ENCODE peak calls at places on chromosomes 7 and 10, in seven cellular contexts. One of them, this sample, is unnamed.

GRCh38 chr10:101287922-101288638 is 58.8 kb upstream of the LBX1 start:
- DNase-seq in astrocyte: no peak
- DNase-seq in neural progenitor cell: peak; percentile 80
- DNase-seq in spleen: no peak
- DNase-seq in heart right ventricle: no peak
- DNase-seq in vagina: no peak
- DNase-seq in OCI-LY7: peak; percentile 11
- DNase-seq in this sample: peak; percentile 39

GRCh38 chr7:28957064-28957821 is 887 bp downstream of the TRIL start:
- DNase-seq in astrocyte: no peak
- DNase-seq in vagina: no peak
- DNase-seq in neural progenitor cell: peak; percentile 69
- DNase-seq in heart right ventricle: peak; percentile 47
- DNase-seq in spleen: peak; percentile 79
- DNase-seq in OCI-LY7: no peak
- DNase-seq in this sample: peak; percentile 50

GRCh38 chr10:95352684-95353083 is 61.9 kb upstream of the PDLIM1 start:
- DNase-seq in heart right ventricle: no peak
- DNase-seq in neural progenitor cell: no peak
- DNase-seq in vagina: no peak
- DNase-seq in OCI-LY7: no peak
- DNase-seq in spleen: no peak
- DNase-seq in astrocyte: no peak
- DNase-seq in this sample: no peak

GRCh38 chr10:13340068-13340467 is 8.0 kb downstream of the SEPHS1 start:
- DNase-seq in OCI-LY7: no peak
- DNase-seq in spleen: no peak
- DNase-seq in neural progenitor cell: no peak
- DNase-seq in vagina: no peak
- DNase-seq in astrocyte: no peak
- DNase-seq in heart right ventricle: no peak
- DNase-seq in this sample: no peak

GRCh38 chr10:130432850-130433249 is 296.7 kb downstream of the GLRX3 start:
- DNase-seq in OCI-LY7: no peak
- DNase-seq in heart right ventricle: no peak
- DNase-seq in neural progenitor cell: no peak
- DNase-seq in spleen: no peak
- DNase-seq in astrocyte: no peak
- DNase-seq in vagina: peak; percentile 62
- DNase-seq in this sample: no peak

GRCh38 chr10:6514844-6515780 is 65.0 kb downstream of the PRKCQ start:
- DNase-seq in neural progenitor cell: no peak
- DNase-seq in OCI-LY7: no peak
- DNase-seq in spleen: no peak
- DNase-seq in heart right ventricle: no peak
- DNase-seq in vagina: no peak
- DNase-seq in astrocyte: no peak
- DNase-seq in this sample: no peak

GRCh38 chr7:105691029-105691691 is 109.9 kb upstream of the EFCAB10 start:
- DNase-seq in vagina: no peak
- DNase-seq in astrocyte: no peak
- DNase-seq in OCI-LY7: no peak
- DNase-seq in neural progenitor cell: no peak
- DNase-seq in spleen: no peak
- DNase-seq in heart right ventricle: no peak
- DNase-seq in this sample: peak; percentile 42

GRCh38 chr7:21572914-21573313 is 30.1 kb downstream of the DNAH11 start:
- DNase-seq in spleen: no peak
- DNase-seq in neural progenitor cell: no peak
- DNase-seq in astrocyte: no peak
- DNase-seq in vagina: no peak
- DNase-seq in heart right ventricle: no peak
- DNase-seq in OCI-LY7: no peak
- DNase-seq in this sample: no peak

GRCh38 chr10:110634527-110635209 is 9.5 kb upstream of the RBM20 start:
- DNase-seq in OCI-LY7: no peak
- DNase-seq in vagina: no peak
- DNase-seq in astrocyte: no peak
- DNase-seq in spleen: no peak
- DNase-seq in neural progenitor cell: no peak
- DNase-seq in heart right ventricle: peak; percentile 75
- DNase-seq in this sample: no peak

GRCh38 chr7:1144269-1144771 is 15.7 kb downstream of the ZFAND2A start:
- DNase-seq in heart right ventricle: peak; percentile 44
- DNase-seq in OCI-LY7: peak; percentile 53
- DNase-seq in neural progenitor cell: peak; percentile 46
- DNase-seq in spleen: peak; percentile 71
- DNase-seq in astrocyte: no peak
- DNase-seq in vagina: no peak
- DNase-seq in this sample: no peak

GRCh38 chr10:81831060-81831459 is 43.9 kb upstream of the NRG3 start:
- DNase-seq in astrocyte: no peak
- DNase-seq in vagina: no peak
- DNase-seq in heart right ventricle: no peak
- DNase-seq in neural progenitor cell: no peak
- DNase-seq in spleen: no peak
- DNase-seq in OCI-LY7: no peak
- DNase-seq in this sample: no peak

GRCh38 chr10:20396168-20396567 is 500.9 kb downstream of the NEBL start:
- DNase-seq in OCI-LY7: no peak
- DNase-seq in spleen: no peak
- DNase-seq in neural progenitor cell: no peak
- DNase-seq in astrocyte: no peak
- DNase-seq in vagina: no peak
- DNase-seq in heart right ventricle: no peak
- DNase-seq in this sample: no peak

GRCh38 chr10:19488592-19489280 is 327.5 kb upstream of the PLXDC2 start:
- DNase-seq in OCI-LY7: no peak
- DNase-seq in neural progenitor cell: peak; percentile 72
- DNase-seq in spleen: peak; percentile 71
- DNase-seq in heart right ventricle: peak; percentile 36
- DNase-seq in astrocyte: no peak
- DNase-seq in vagina: no peak
- DNase-seq in this sample: peak; percentile 65

GRCh38 chr10:15740261-15740660 is 20.5 kb upstream of the ITGA8 start:
- DNase-seq in vagina: no peak
- DNase-seq in astrocyte: no peak
- DNase-seq in spleen: no peak
- DNase-seq in neural progenitor cell: no peak
- DNase-seq in heart right ventricle: no peak
- DNase-seq in OCI-LY7: no peak
- DNase-seq in this sample: no peak

GRCh38 chr7:32062150-32062549 is 8.1 kb downstream of the PDE1C start:
- DNase-seq in spleen: no peak
- DNase-seq in astrocyte: no peak
- DNase-seq in neural progenitor cell: peak; percentile 68
- DNase-seq in heart right ventricle: peak; percentile 51
- DNase-seq in OCI-LY7: peak; percentile 10
- DNase-seq in vagina: peak; percentile 54
- DNase-seq in this sample: peak; percentile 51

GRCh38 chr10:100986623-100986951 is 710 bp downstream of the MRPL43 start:
- DNase-seq in astrocyte: no peak
- DNase-seq in heart right ventricle: no peak
- DNase-seq in neural progenitor cell: no peak
- DNase-seq in vagina: no peak
- DNase-seq in spleen: no peak
- DNase-seq in OCI-LY7: no peak
- DNase-seq in this sample: no peak

GRCh38 chr10:130550952-130551674 is 414.9 kb downstream of the GLRX3 start:
- DNase-seq in OCI-LY7: no peak
- DNase-seq in astrocyte: no peak
- DNase-seq in spleen: no peak
- DNase-seq in heart right ventricle: no peak
- DNase-seq in vagina: peak; percentile 84
- DNase-seq in neural progenitor cell: no peak
- DNase-seq in this sample: no peak

GRCh38 chr7:50418526-50418925 is 31.6 kb downstream of the FIGNL1 start:
- DNase-seq in astrocyte: no peak
- DNase-seq in neural progenitor cell: no peak
- DNase-seq in vagina: no peak
- DNase-seq in heart right ventricle: no peak
- DNase-seq in spleen: no peak
- DNase-seq in OCI-LY7: no peak
- DNase-seq in this sample: peak; percentile 20
- TF ChIP-seq CTCF in astrocyte: no peak
- TF ChIP-seq CTCF in neural progenitor cell: no peak
- TF ChIP-seq CTCF in vagina: no peak
- TF ChIP-seq CTCF in heart right ventricle: no peak
- TF ChIP-seq CTCF in spleen: no peak
- TF ChIP-seq CTCF in OCI-LY7: no peak
- TF ChIP-seq CTCF in this sample: no peak

GRCh38 chr7:35729061-35729783 is 34.3 kb upstream of the HERPUD2 start:
- DNase-seq in neural progenitor cell: no peak
- DNase-seq in OCI-LY7: peak; percentile 94
- DNase-seq in astrocyte: no peak
- DNase-seq in spleen: peak; percentile 82
- DNase-seq in vagina: no peak
- DNase-seq in heart right ventricle: no peak
- DNase-seq in this sample: no peak

GRCh38 chr7:35726654-35727053 is 31.7 kb upstream of the HERPUD2 start:
- DNase-seq in spleen: no peak
- DNase-seq in OCI-LY7: peak; percentile 52
- DNase-seq in heart right ventricle: no peak
- DNase-seq in vagina: no peak
- DNase-seq in neural progenitor cell: no peak
- DNase-seq in astrocyte: no peak
- DNase-seq in this sample: no peak

GRCh38 chr7:35729966-35730345 is 35.0 kb upstream of the HERPUD2 start:
- DNase-seq in spleen: no peak
- DNase-seq in heart right ventricle: no peak
- DNase-seq in astrocyte: no peak
- DNase-seq in neural progenitor cell: no peak
- DNase-seq in OCI-LY7: no peak
- DNase-seq in vagina: no peak
- DNase-seq in this sample: no peak

GRCh38 chr7:35727571-35727970 is 32.6 kb upstream of the HERPUD2 start:
- DNase-seq in heart right ventricle: no peak
- DNase-seq in OCI-LY7: peak; percentile 62
- DNase-seq in spleen: no peak
- DNase-seq in astrocyte: no peak
- DNase-seq in neural progenitor cell: no peak
- DNase-seq in vagina: no peak
- DNase-seq in this sample: peak; percentile 54

GRCh38 chr7:35728412-35729060 is 33.6 kb upstream of the HERPUD2 start:
- DNase-seq in vagina: no peak
- DNase-seq in astrocyte: no peak
- DNase-seq in neural progenitor cell: no peak
- DNase-seq in heart right ventricle: no peak
- DNase-seq in spleen: no peak
- DNase-seq in OCI-LY7: peak; percentile 29
- DNase-seq in this sample: no peak
- H3K4me3 ChIP-seq in vagina: no peak overlapping the region
- H3K4me3 ChIP-seq in astrocyte: no peak overlapping the region
- H3K4me3 ChIP-seq in neural progenitor cell: no peak overlapping the region
- H3K4me3 ChIP-seq in heart right ventricle: no peak overlapping the region
- H3K4me3 ChIP-seq in spleen: no peak overlapping the region
- H3K4me3 ChIP-seq in OCI-LY7: peak overlapping the region; percentile 65
- H3K4me3 ChIP-seq in this sample: no peak overlapping the region

DNA sequence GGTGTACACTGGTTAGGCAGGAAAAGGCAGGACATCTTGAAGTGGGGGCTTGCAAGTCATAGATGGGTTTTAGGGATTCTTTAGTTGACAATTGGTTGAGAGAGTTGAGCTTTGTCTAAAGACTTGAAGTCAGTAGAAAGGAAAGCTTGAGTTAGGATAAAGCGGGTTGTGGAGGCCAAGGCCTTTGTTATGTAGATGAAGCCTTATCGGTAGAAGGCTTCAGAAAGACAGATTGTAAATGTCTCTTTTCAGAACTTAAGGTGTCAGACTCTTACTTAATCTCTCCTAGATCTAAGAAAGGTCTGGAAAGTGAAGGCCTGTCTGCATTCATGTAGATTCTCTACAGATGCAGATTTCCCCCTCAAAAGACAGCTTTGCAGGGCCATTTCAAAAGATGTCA is 177.4 kb downstream of the HECW1 start:
- DNase-seq in OCI-LY7: no peak
- DNase-seq in vagina: no peak
- DNase-seq in heart right ventricle: no peak
- DNase-seq in astrocyte: no peak
- DNase-seq in spleen: no peak
- DNase-seq in neural progenitor cell: peak; percentile 43
- DNase-seq in this sample: no peak
- H3K27ac ChIP-seq in OCI-LY7: no peak overlapping the region
- H3K27ac ChIP-seq in vagina: no peak overlapping the region
- H3K27ac ChIP-seq in heart right ventricle: no peak overlapping the region
- H3K27ac ChIP-seq in astrocyte: no peak overlapping the region
- H3K27ac ChIP-seq in spleen: no peak overlapping the region
- H3K27ac ChIP-seq in neural progenitor cell: peak overlapping the region; percentile 7
- H3K27ac ChIP-seq in this sample: no peak overlapping the region

DNA sequence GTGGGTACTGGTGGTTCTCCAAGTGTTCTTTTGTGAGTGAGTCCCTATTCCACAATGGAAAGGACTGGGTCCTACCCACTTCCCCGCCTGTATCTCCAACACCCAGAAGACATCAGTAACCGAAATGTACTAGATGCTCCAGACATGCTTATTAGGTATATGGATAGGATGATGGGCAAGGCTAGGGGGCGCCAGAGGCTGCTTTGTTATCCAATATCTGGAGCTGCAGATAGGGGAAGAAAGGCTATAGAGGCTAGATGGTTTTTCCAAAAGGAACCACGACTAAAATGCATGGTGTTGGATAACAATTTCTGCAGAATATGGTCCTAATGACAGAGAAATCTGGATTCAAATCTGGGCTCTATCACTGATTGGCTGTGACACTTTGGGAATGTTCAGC is 56.2 kb upstream of the TM9SF3 start:
- DNase-seq in vagina: no peak
- DNase-seq in heart right ventricle: peak; percentile 70
- DNase-seq in spleen: peak; percentile 94
- DNase-seq in neural progenitor cell: peak; percentile 75
- DNase-seq in OCI-LY7: peak; percentile 87
- DNase-seq in astrocyte: no peak
- DNase-seq in this sample: peak; percentile 76
- TF ChIP-seq CTCF in vagina: no peak
- TF ChIP-seq CTCF in heart right ventricle: no peak
- TF ChIP-seq CTCF in spleen: peak; percentile 77
- TF ChIP-seq CTCF in neural progenitor cell: peak; percentile 73
- TF ChIP-seq CTCF in OCI-LY7: peak; percentile 98
- TF ChIP-seq CTCF in astrocyte: peak; percentile 38
- TF ChIP-seq CTCF in this sample: peak; percentile 37

GRCh38 chr7:127997226-127997922 is 33.9 kb downstream of the LRRC4 start:
- DNase-seq in neural progenitor cell: peak; percentile 29
- DNase-seq in OCI-LY7: no peak
- DNase-seq in astrocyte: no peak
- DNase-seq in heart right ventricle: no peak
- DNase-seq in vagina: no peak
- DNase-seq in spleen: no peak
- DNase-seq in this sample: peak; percentile 9

GRCh38 chr7:127995157-127995865 is 35.9 kb downstream of the LRRC4 start:
- DNase-seq in vagina: no peak
- DNase-seq in spleen: no peak
- DNase-seq in astrocyte: peak; percentile 16
- DNase-seq in OCI-LY7: no peak
- DNase-seq in neural progenitor cell: no peak
- DNase-seq in heart right ventricle: no peak
- DNase-seq in this sample: no peak

GRCh38 chr7:127993987-127994386 is 37.2 kb downstream of the LRRC4 start:
- DNase-seq in neural progenitor cell: no peak
- DNase-seq in spleen: no peak
- DNase-seq in OCI-LY7: no peak
- DNase-seq in heart right ventricle: no peak
- DNase-seq in astrocyte: no peak
- DNase-seq in vagina: no peak
- DNase-seq in this sample: no peak

GRCh38 chr7:127995866-127996215 is 35.4 kb downstream of the LRRC4 start:
- DNase-seq in spleen: peak; percentile 50
- DNase-seq in neural progenitor cell: no peak
- DNase-seq in astrocyte: no peak
- DNase-seq in heart right ventricle: peak; percentile 27
- DNase-seq in OCI-LY7: no peak
- DNase-seq in vagina: no peak
- DNase-seq in this sample: no peak

GRCh38 chr7:127996253-127997071 is 34.8 kb downstream of the LRRC4 start:
- DNase-seq in heart right ventricle: no peak
- DNase-seq in spleen: no peak
- DNase-seq in OCI-LY7: no peak
- DNase-seq in astrocyte: no peak
- DNase-seq in neural progenitor cell: no peak
- DNase-seq in vagina: no peak
- DNase-seq in this sample: no peak
- H3K4me3 ChIP-seq in heart right ventricle: no peak overlapping the region
- H3K4me3 ChIP-seq in spleen: no peak overlapping the region
- H3K4me3 ChIP-seq in OCI-LY7: no peak overlapping the region
- H3K4me3 ChIP-seq in astrocyte: no peak overlapping the region
- H3K4me3 ChIP-seq in neural progenitor cell: no peak overlapping the region
- H3K4me3 ChIP-seq in vagina: no peak overlapping the region
- H3K4me3 ChIP-seq in this sample: no peak overlapping the region

This sample was measured in cardiac muscle cell.